ENCODE peak calls at places on chromosomes 13 and 19, in four cellular contexts. One of them, this sample, is unnamed.

GRCh38 chr13:64041296-64041695 is 2625.6 kb upstream of the PCDH20 start:
- DNase-seq in psoas muscle: no peak
- DNase-seq in breast epithelium: no peak
- DNase-seq in suprapubic skin: no peak
- DNase-seq in this sample: no peak

GRCh38 chr19:13506550-13506878 is 235 bp upstream of the CACNA1A start:
- DNase-seq in psoas muscle: no peak
- DNase-seq in breast epithelium: no peak
- DNase-seq in suprapubic skin: no peak
- DNase-seq in this sample: no peak

GRCh38 chr13:28475916-28476725 is 18.8 kb downstream of the FLT1 start:
- DNase-seq in breast epithelium: no peak
- DNase-seq in suprapubic skin: no peak
- DNase-seq in psoas muscle: no peak
- DNase-seq in this sample: no peak

GRCh38 chr13:62512194-62513141 is 1096.8 kb upstream of the PCDH20 start:
- DNase-seq in suprapubic skin: no peak
- DNase-seq in psoas muscle: no peak
- DNase-seq in breast epithelium: no peak
- DNase-seq in this sample: no peak

GRCh38 chr13:36998624-36999041 is 507 bp downstream of the ALG5 start:
- DNase-seq in psoas muscle: peak; percentile 57
- DNase-seq in suprapubic skin: peak; percentile 79
- DNase-seq in breast epithelium: no peak
- DNase-seq in this sample: no peak

GRCh38 chr13:40352385-40352778 is 314.1 kb downstream of the FOXO1 start:
- DNase-seq in psoas muscle: peak; percentile 91
- DNase-seq in breast epithelium: no peak
- DNase-seq in suprapubic skin: peak; percentile 82
- DNase-seq in this sample: no peak

GRCh38 chr13:21343659-21344058 is 115.4 kb downstream of the ZDHHC20 start:
- DNase-seq in psoas muscle: no peak
- DNase-seq in breast epithelium: no peak
- DNase-seq in suprapubic skin: no peak
- DNase-seq in this sample: no peak

GRCh38 chr13:74966814-74967213 is 515.2 kb downstream of the TBC1D4 start:
- DNase-seq in suprapubic skin: no peak
- DNase-seq in psoas muscle: no peak
- DNase-seq in breast epithelium: no peak
- DNase-seq in this sample: no peak

GRCh38 chr19:7177926-7178325 is 108.4 kb downstream of the ZNF557 start:
- DNase-seq in breast epithelium: no peak
- DNase-seq in psoas muscle: no peak
- DNase-seq in suprapubic skin: no peak
- DNase-seq in this sample: no peak

GRCh38 chr19:41702208-41702651 is 6.2 kb upstream of the CEACAM5 start:
- DNase-seq in psoas muscle: no peak
- DNase-seq in suprapubic skin: no peak
- DNase-seq in breast epithelium: no peak
- DNase-seq in this sample: no peak

GRCh38 chr19:984165-984967 is at the start of gene WDR18:
- DNase-seq in psoas muscle: peak; percentile 97
- DNase-seq in suprapubic skin: peak; percentile 97
- DNase-seq in breast epithelium: peak; percentile 90
- DNase-seq in this sample: peak; percentile 88

GRCh38 chr13:47976325-47976724 is 24.7 kb downstream of the SUCLA2 start:
- DNase-seq in breast epithelium: no peak
- DNase-seq in suprapubic skin: no peak
- DNase-seq in psoas muscle: no peak
- DNase-seq in this sample: no peak

GRCh38 chr13:102724923-102725322 is 30.1 kb upstream of the METTL21C start:
- DNase-seq in psoas muscle: no peak
- DNase-seq in suprapubic skin: no peak
- DNase-seq in breast epithelium: no peak
- DNase-seq in this sample: no peak

GRCh38 chr13:53341144-53341510 is 312.5 kb downstream of the OLFM4 start:
- DNase-seq in psoas muscle: no peak
- DNase-seq in breast epithelium: no peak
- DNase-seq in suprapubic skin: no peak
- DNase-seq in this sample: no peak

GRCh38 chr13:53342623-53343022 is 314.0 kb downstream of the OLFM4 start:
- DNase-seq in psoas muscle: no peak
- DNase-seq in breast epithelium: no peak
- DNase-seq in suprapubic skin: no peak
- DNase-seq in this sample: no peak

GRCh38 chr13:53340505-53341143 is 312.0 kb downstream of the OLFM4 start:
- DNase-seq in suprapubic skin: no peak
- DNase-seq in breast epithelium: no peak
- DNase-seq in psoas muscle: no peak
- DNase-seq in this sample: no peak

GRCh38 chr13:53336441-53337160 is 308.0 kb downstream of the OLFM4 start:
- DNase-seq in breast epithelium: no peak
- DNase-seq in suprapubic skin: no peak
- DNase-seq in psoas muscle: no peak
- DNase-seq in this sample: no peak

DNA sequence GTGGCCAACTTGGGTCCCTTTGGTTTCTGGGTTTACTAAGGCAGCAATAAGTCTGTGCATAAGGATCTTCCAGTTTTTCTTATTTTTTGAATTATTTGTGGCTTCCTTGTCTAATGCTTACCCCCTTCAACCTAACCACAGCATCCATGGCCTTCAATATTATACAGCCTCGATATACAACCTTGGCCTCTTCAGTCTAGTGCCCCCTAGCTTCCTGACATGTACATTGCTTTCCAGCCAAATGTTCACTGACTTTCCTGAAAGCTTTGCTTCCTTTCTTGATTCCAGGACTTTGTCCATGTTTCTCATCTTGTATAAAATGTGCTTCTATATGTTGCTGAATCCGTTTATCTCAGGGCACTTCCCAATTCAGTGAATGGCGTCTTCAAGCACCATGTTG is 310.1 kb downstream of the OLFM4 start:
- DNase-seq in breast epithelium: no peak
- DNase-seq in psoas muscle: no peak
- DNase-seq in suprapubic skin: no peak
- DNase-seq in this sample: no peak
- TF ChIP-seq CTCF in breast epithelium: no peak
- TF ChIP-seq CTCF in psoas muscle: no peak
- TF ChIP-seq CTCF in suprapubic skin: no peak
- TF ChIP-seq CTCF in this sample: no peak

GRCh38 chr13:25753976-25754375 is 297.8 kb downstream of the SHISA2 start:
- DNase-seq in psoas muscle: no peak
- DNase-seq in suprapubic skin: no peak
- DNase-seq in breast epithelium: no peak
- DNase-seq in this sample: no peak
- TF ChIP-seq CTCF in psoas muscle: no peak
- TF ChIP-seq CTCF in suprapubic skin: no peak
- TF ChIP-seq CTCF in breast epithelium: no peak
- TF ChIP-seq CTCF in this sample: no peak

GRCh38 chr19:44847144-44848035 is 1.3 kb downstream of the NECTIN2 start:
- DNase-seq in suprapubic skin: peak; percentile 89
- DNase-seq in psoas muscle: peak; percentile 72
- DNase-seq in breast epithelium: peak; percentile 89
- DNase-seq in this sample: peak; percentile 46

GRCh38 chr19:44850641-44851109 is 4.6 kb downstream of the NECTIN2 start:
- DNase-seq in psoas muscle: no peak
- DNase-seq in breast epithelium: no peak
- DNase-seq in suprapubic skin: no peak
- DNase-seq in this sample: no peak

GRCh38 chr19:44846455-44847143 is 502 bp downstream of the NECTIN2 start:
- DNase-seq in suprapubic skin: no peak
- DNase-seq in breast epithelium: peak; percentile 50
- DNase-seq in psoas muscle: peak; percentile 66
- DNase-seq in this sample: no peak

GRCh38 chr19:44848036-44848804 is 2.1 kb downstream of the NECTIN2 start:
- DNase-seq in breast epithelium: peak; percentile 38
- DNase-seq in suprapubic skin: no peak
- DNase-seq in psoas muscle: no peak
- DNase-seq in this sample: no peak

GRCh38 chr19:44848805-44849457 is 2.8 kb downstream of the NECTIN2 start:
- DNase-seq in breast epithelium: no peak
- DNase-seq in psoas muscle: no peak
- DNase-seq in suprapubic skin: no peak
- DNase-seq in this sample: no peak
- TF ChIP-seq CTCF in breast epithelium: no peak
- TF ChIP-seq CTCF in psoas muscle: no peak
- TF ChIP-seq CTCF in suprapubic skin: no peak
- TF ChIP-seq CTCF in this sample: no peak

DNA sequence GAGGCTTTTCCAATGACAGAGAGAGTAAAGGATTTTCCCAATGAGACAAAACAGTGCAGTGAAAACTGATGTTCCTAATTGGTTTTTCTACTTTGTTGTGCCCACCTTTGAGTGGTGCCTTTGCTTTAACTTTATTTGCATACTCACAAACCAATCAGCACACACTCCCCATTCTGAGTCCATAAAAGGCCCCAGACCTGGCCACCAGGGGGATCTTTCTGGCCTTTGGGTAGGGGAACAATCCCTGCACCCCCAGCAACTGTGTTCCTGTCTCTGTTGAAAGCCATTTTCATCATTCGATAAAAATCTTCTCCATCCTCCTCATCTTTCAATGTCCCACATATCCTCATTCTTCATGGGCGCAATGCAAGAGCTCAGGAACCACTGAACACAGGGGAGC is 252.8 kb downstream of the B3GLCT start:
- DNase-seq in psoas muscle: no peak
- DNase-seq in breast epithelium: no peak
- DNase-seq in suprapubic skin: no peak
- DNase-seq in this sample: no peak
- TF ChIP-seq CTCF in psoas muscle: no peak
- TF ChIP-seq CTCF in breast epithelium: no peak
- TF ChIP-seq CTCF in suprapubic skin: no peak
- TF ChIP-seq CTCF in this sample: no peak

DNA sequence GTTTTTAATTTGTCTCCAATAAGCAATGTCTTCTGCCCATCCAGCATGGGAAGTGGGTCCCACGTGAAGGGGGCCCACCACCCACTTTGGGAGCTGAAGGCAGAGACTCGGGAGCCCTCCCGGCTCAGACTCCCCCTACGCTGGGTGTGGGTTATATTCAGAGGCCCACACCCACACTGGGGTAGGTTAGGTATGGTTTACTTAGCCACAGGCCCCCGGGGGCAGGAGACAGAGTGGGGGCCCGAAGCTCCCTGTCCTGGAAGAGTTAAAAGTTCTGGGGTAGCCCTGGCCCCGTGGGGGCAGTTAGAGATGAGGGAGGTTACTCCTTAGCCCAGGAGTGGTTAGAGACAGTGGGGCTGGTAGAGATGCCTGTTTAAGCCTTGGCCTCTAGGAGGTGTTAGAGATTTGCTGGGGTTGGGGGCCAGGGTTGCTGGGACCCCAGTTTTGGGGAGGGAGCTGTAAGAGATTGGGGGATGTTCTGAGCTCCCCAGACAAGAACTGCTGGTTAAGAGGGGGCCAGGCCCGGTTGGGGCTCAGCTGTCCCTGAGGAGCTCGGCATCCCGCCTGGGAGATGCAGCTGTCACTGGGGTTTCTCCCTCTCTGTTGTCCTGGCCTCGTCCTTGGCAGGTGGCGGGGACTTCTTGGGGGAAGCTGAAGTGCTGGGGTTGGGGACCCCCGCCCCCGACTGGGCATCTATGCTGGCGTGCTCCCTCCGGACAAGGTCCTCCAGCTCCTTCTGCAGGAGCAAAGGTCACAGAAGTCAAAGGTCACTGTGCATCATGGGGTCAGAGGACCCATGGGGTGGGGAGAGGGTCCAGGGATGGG is 712 bp upstream of the RINL start:
- DNase-seq in psoas muscle: peak; percentile 46
- DNase-seq in suprapubic skin: no peak
- DNase-seq in breast epithelium: no peak
- DNase-seq in this sample: no peak
- TF ChIP-seq CTCF in psoas muscle: no peak
- TF ChIP-seq CTCF in suprapubic skin: no peak
- TF ChIP-seq CTCF in breast epithelium: no peak
- TF ChIP-seq CTCF in this sample: no peak

This sample was measured in omental fat pad.